ENCODE peak calls at places on chromosomes 2 and 18, in four cellular contexts. G is dorsolateral prefrontal cortex, C is tibial artery, M is colonic mucosa. Y is an unnamed sample.

GRCh38 chr2:119536209-119536608 is 8.0 kb upstream of the CFAP221 start:
- DNase-seq in G (no peak), M (no peak), C (no peak), Y (no peak)

GRCh38 chr18:6401687-6402086 is 13.0 kb downstream of the L3MBTL4 start:
- DNase-seq in M (no peak), C (no peak), G (no peak), Y (no peak)

GRCh38 chr18:40874233-40874632 is 1080.8 kb upstream of the PIK3C3 start:
- DNase-seq in C (no peak), M (no peak), G (no peak), Y (no peak)

GRCh38 chr2:639703-640102 is 37.5 kb downstream of the TMEM18 start:
- DNase-seq in G (no peak), M (no peak), C (no peak), Y (no peak)

GRCh38 chr18:8656226-8656625 is 47.0 kb downstream of the RAB12 start:
- DNase-seq in M (no peak), C (no peak), G (no peak), Y (no peak)

GRCh38 chr2:45300026-45300750 is 290.9 kb upstream of the SIX2 start:
- DNase-seq in G (no peak), C (no peak), M (peak; percentile 76), Y (no peak)

GRCh38 chr2:178202927-178203326 is 8.6 kb downstream of the OSBPL6 start:
- DNase-seq in C (no peak), G (no peak), M (no peak), Y (no peak)

GRCh38 chr2:105431367-105432088 is 32.7 kb upstream of the FHL2 start:
- DNase-seq in G (peak; percentile 66), C (no peak), M (no peak), Y (no peak)

GRCh38 chr18:56869189-56869777 is 218.1 kb downstream of the WDR7 start:
- DNase-seq in M (no peak), C (no peak), G (no peak), Y (no peak)

GRCh38 chr2:19732255-19732654 is 169.5 kb downstream of the TTC32 start:
- DNase-seq in C (no peak), G (no peak), M (no peak), Y (no peak)

GRCh38 chr2:238130111-238130695 is 8.3 kb upstream of the KLHL30 start:
- DNase-seq in M (no peak), G (no peak), C (no peak), Y (no peak)

GRCh38 chr2:25279091-25279651 is 62.6 kb downstream of the DNMT3A start:
- DNase-seq in M (peak; percentile 63), C (peak; percentile 83), G (peak; percentile 73), Y (no peak)

GRCh38 chr2:124913873-124914272 is 888.8 kb downstream of the CNTNAP5 start:
- DNase-seq in M (no peak), C (no peak), G (no peak), Y (no peak)

GRCh38 chr2:127622561-127623387 is 23.2 kb upstream of the GPR17 start:
- DNase-seq in G (peak; percentile 41), C (peak; percentile 44), M (no peak), Y (peak; percentile 49)

GRCh38 chr2:13543550-13543949 is 826.8 kb downstream of the TRIB2 start:
- DNase-seq in M (no peak), C (no peak), G (no peak), Y (no peak)

GRCh38 chr2:98543214-98543613 is 65.1 kb downstream of the COA5 start:
- DNase-seq in C (no peak), M (no peak), G (no peak), Y (no peak)

GRCh38 chr2:17740203-17740602 is 13.4 kb downstream of the SMC6 start:
- DNase-seq in G (no peak), C (no peak), M (no peak), Y (no peak)

GRCh38 chr18:24559474-24560018 is 99.1 kb downstream of the HRH4 start:
- DNase-seq in C (no peak), M (no peak), G (no peak), Y (no peak)

GRCh38 chr18:45666006-45666405 is 50.7 kb downstream of the SLC14A2 start:
- DNase-seq in M (no peak), C (no peak), G (no peak), Y (no peak)

GRCh38 chr2:25044011-25044410 is 2.1 kb downstream of the EFR3B start:
- DNase-seq in G (no peak), M (no peak), C (no peak), Y (no peak)

GRCh38 chr2:221529943-221530652 is 42.0 kb downstream of the EPHA4 start:
- DNase-seq in M (no peak), G (no peak), C (no peak), Y (no peak)

DNA sequence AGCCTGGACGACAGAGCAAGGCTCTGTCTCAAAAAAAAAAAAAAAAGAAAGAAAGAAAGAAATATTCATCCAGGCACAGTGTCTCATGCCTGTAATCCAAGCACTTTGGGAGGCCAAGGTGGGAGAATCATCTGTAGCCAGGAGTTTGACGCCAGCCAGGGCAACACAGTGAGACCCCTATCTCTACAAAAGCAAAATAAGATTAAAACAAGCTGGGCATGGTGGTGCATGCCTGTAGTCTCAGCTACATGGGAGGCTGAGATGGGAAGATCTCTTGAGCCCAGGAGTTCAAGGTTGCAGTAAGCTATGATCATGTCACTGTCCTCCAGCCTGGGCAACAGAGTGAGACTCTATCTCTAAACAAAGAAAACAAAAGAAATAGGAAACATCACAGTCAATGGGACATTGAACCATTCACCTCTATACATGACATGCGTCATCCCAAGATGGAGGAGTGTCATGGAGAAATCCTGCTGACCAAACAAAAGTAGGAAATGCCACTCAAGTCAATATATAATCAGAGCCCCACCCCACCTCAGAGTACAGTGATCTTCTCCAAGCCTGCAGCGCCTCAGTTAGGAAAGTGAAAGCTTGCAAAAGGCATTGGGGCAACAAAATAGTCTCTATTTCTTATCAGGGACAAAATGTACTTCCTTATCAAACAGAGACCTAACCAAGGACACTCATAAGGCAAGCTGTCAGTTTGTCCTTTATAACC is 9.8 kb downstream of the FEV start:
- DNase-seq in M (peak; percentile 59), C (no peak), G (no peak), Y (no peak)
- H3K27me3 ChIP-seq in M (peaks cover 16% of the 10 kb centered on the region), C (peaks cover 86% of the 10 kb centered on the region), G (peaks cover 39% of the 10 kb centered on the region), Y (no peaks in the 10 kb centered on the region)

DNA sequence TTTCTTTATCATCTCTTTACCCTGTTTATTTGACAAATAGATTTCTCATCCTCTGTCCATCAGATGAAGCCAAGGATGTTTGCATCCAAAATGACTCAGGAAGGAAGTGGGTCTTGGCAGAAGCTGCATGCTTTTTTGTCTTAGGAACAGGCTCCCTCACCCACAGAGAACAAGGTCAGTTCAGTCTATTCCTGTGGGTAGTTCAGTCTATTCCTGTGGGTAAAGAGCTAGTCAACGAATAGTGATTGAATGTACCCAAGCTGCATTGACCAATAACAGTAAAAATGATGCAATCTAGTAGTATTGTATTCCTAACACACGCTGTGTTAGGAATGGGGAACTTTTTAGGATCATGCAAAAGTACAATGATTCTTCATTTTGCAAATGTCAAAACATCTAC is 290.8 kb upstream of the TANK start:
- DNase-seq in G (no peak), C (no peak), M (no peak), Y (no peak)
- H3K4me3 ChIP-seq in G (no peak overlapping the region), C (no peak overlapping the region), M (no peak overlapping the region), Y (no peak overlapping the region)

GRCh38 chr2:27640722-27641245 is 11.9 kb downstream of the GPN1 start:
- DNase-seq in M (no peak), C (no peak), G (no peak), Y (no peak)
- H3K27me3 ChIP-seq in M (no peaks in the 10 kb centered on the region), C (no peaks in the 10 kb centered on the region), G (no peaks in the 10 kb centered on the region), Y (no peaks in the 10 kb centered on the region)

DNA sequence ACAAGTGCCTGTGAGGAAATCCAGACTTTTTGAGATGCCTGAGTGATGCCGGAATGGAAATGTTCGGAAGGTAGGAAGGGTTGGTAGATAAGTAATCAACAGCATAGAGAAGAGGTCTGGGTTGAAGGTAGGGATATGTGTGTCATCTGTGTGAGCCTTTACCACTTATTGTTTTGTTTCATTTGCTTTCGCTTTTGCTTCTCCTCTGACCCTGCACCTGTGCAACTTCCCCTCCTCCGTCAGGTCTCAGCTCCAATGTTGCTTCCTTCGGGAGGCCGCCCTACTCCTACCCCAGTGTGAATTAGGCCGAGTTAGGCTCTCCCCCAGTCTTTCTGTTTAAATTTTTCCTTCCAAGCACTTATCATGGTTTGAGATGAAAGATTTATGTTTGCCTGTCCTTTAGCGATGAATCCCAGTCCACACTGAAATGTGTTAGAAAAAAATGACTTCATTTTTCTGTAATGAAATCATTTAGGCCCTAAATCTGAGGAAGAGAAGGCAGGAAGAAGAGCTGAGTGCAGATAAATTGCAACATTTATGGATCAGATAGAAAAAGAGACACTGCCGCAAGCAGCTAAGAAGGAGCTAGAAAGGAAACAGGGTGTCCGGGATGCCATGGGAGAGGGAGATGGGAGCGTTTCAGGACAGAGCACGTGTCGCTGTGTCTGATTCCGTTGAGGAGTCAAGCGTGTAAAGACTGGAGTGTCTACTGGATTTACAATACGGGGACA is 139.6 kb upstream of the PELI1 start:
- DNase-seq in M (no peak), G (no peak), C (no peak), Y (no peak)
- H3K4me3 ChIP-seq in M (no peak overlapping the region), G (no peak overlapping the region), C (no peak overlapping the region), Y (no peak overlapping the region)

Y was measured in pancreas.